ENCODE peak calls at places on chromosomes 4 and X, in nine cellular contexts. C is CD8-positive, alpha-beta memory T cell; J is hepatocyte; V is fibroblast of lung; O is occipital lobe; E is lower leg skin; Q is SJSA1; T is neural crest cell; D is stimulated activated CD8-positive, alpha-beta memory T cell treated with anti-CD3 and anti-CD28 coated beads, Interleukin-2, amount 100 ng/mL, for 1 hour. A is an unnamed sample.

GRCh38 chr4:167614866-167615265 is 380.6 kb upstream of the SPOCK3 start:
- DNase-seq in T (no peak), C (no peak), V (peak), O (no peak), Q (no peak), J (peak), D (no peak), E (no peak), A (no peak)

GRCh38 chrX:141468940-141469339 is 115.6 kb downstream of the SPANXA1 start:
- DNase-seq in E (no peak), C (no peak), Q (peak), D (no peak), T (no peak), J (no peak), O (no peak), V (peak), A (no peak)

GRCh38 chr4:121686265-121686664 is 10.5 kb downstream of the ANXA5 start:
- DNase-seq in O (no peak), C (no peak), D (no peak), E (no peak), J (no peak), Q (no peak), T (no peak), V (no peak), A (no peak)

GRCh38 chr4:11281720-11282119 is 147.0 kb downstream of the HS3ST1 start:
- DNase-seq in D (no peak), V (peak), Q (no peak), C (no peak), J (no peak), E (no peak), T (no peak), O (no peak), A (no peak)

GRCh38 chr4:149029056-149029651 is 586.9 kb upstream of the NR3C2 start:
- DNase-seq in T (no peak), Q (peak), C (no peak), D (no peak), O (no peak), J (peak), V (no peak), E (no peak), A (no peak)

GRCh38 chrX:21658746-21659145 is 616 bp upstream of the KLHL34 start:
- DNase-seq in T (no peak), E (no peak), O (no peak), Q (no peak), C (no peak), D (no peak), J (no peak), V (no peak), A (no peak)

GRCh38 chr4:3864736-3865721 is 98.8 kb downstream of the ADRA2C start:
- DNase-seq in T (no peak), D (no peak), O (no peak), Q (no peak), C (peak), E (no peak), V (no peak), J (no peak), A (no peak)

GRCh38 chr4:35684755-35685154 is 559.6 kb downstream of the ARAP2 start:
- DNase-seq in T (no peak), Q (no peak), C (no peak), E (no peak), J (no peak), O (no peak), D (no peak), V (no peak), A (no peak)

GRCh38 chr4:129218355-129218754 is 122.4 kb downstream of the C4orf33 start:
- DNase-seq in O (no peak), Q (no peak), J (peak), V (peak), C (no peak), E (no peak), D (no peak), T (no peak), A (no peak)

GRCh38 chr4:178306565-178306964 is 864.3 kb upstream of the AGA start:
- DNase-seq in J (no peak), T (no peak), Q (no peak), O (no peak), V (peak), D (no peak), C (no peak), E (no peak), A (no peak)

GRCh38 chr4:174318829-174319764 is 35.4 kb downstream of the CEP44 start:
- DNase-seq in O (no peak), D (no peak), Q (no peak), E (no peak), J (peak), V (peak), C (no peak), T (no peak), A (no peak)

GRCh38 chrX:149374751-149375150 is 130.4 kb downstream of the IDS start:
- DNase-seq in E (no peak), T (no peak), V (no peak), J (no peak), Q (no peak), C (no peak), D (no peak), O (no peak), A (no peak)

GRCh38 chrX:69365349-69365748 is 138.8 kb upstream of the NALF2 start:
- DNase-seq in E (no peak), C (no peak), V (no peak), D (no peak), Q (no peak), O (no peak), J (no peak), T (no peak), A (no peak)

A was measured in activated T-helper 2 cell treated with anti-CD3 and anti-CD28 coated beads, Interferon-gamma antibody, Interleukin-2, Interleukin-4, amounts not matched to agents 10 μg/mL and 5 μg/mL and 100 μg/mL, durations not matched to agents 14 hours and 24 hours and 36 hours.